ENCODE peak calls at places on chromosomes 2 and 18, in four cellular contexts. D is KG1, W is NCI-H345, J is AG04449. O is an unnamed sample.

GRCh38 chr2:134819334-134819733 is 19.1 kb upstream of the ACMSD start:
- DNase-seq in J (no peak), D (no peak), W (no peak), O (no peak)

GRCh38 chr2:196059491-196059960 is 9.1 kb downstream of the DNAH7 start:
- DNase-seq in J (no peak), D (no peak), W (no peak), O (no peak)

GRCh38 chr2:191327484-191327883 is 82.3 kb downstream of the MYO1B start:
- DNase-seq in J (no peak), D (no peak), W (no peak), O (no peak)

GRCh38 chr2:199612509-199613130 is 154.9 kb upstream of the SATB2 start:
- DNase-seq in D (no peak), W (no peak), J (no peak), O (no peak)

GRCh38 chr2:28552045-28552823 is 56.4 kb downstream of the PLB1 start:
- DNase-seq in J (no peak), D (no peak), W (no peak), O (no peak)

GRCh38 chr18:77857926-77858325 is 608.3 kb downstream of the GALR1 start:
- DNase-seq in D (no peak), W (peak; percentile 60), J (no peak), O (no peak)

GRCh38 chr2:20599001-20599600 is 51.8 kb downstream of the HS1BP3 start:
- DNase-seq in D (no peak), J (no peak), W (no peak), O (no peak)

GRCh38 chr2:46164581-46165301 is 132.5 kb upstream of the EPAS1 start:
- DNase-seq in D (no peak), W (no peak), J (peak; percentile 89), O (peak; percentile 85)

GRCh38 chr18:51890762-51891161 is 449.2 kb upstream of the DCC start:
- DNase-seq in J (peak; percentile 1), D (no peak), W (peak; percentile 49), O (no peak)

GRCh38 chr18:31424383-31424988 is 23.1 kb upstream of the DSG3 start:
- DNase-seq in D (peak; percentile 4), W (peak; percentile 25), J (no peak), O (no peak)

GRCh38 chr18:23943104-23943503 is 71.5 kb upstream of the TTC39C start:
- DNase-seq in D (no peak), W (no peak), J (no peak), O (no peak)

GRCh38 chr2:215407596-215408264 is 28.1 kb downstream of the FN1 start:
- DNase-seq in D (no peak), J (no peak), W (no peak), O (no peak)

GRCh38 chr2:11573418-11574175 is 39.8 kb downstream of the GREB1 start:
- DNase-seq in J (no peak), D (no peak), W (no peak), O (no peak)

GRCh38 chr2:202613479-202613878 is 21.3 kb upstream of the FAM117B start:
- DNase-seq in J (no peak), D (no peak), W (no peak), O (no peak)

GRCh38 chr2:240820014-240820606 is at the start of gene KIF1A:
- DNase-seq in J (no peak), D (no peak), W (peak; percentile 96), O (no peak)

GRCh38 chr2:145984541-145984940 is 1464.6 kb upstream of the ZEB2 start:
- DNase-seq in D (no peak), J (no peak), W (no peak), O (no peak)

GRCh38 chr2:213679894-213680293 is 395.6 kb downstream of the SPAG16 start:
- DNase-seq in D (no peak), W (no peak), J (no peak), O (no peak)

GRCh38 chr2:205684871-205685313 is 2.6 kb downstream of the NRP2 start:
- DNase-seq in W (peak; percentile 33), J (no peak), D (no peak), O (no peak)

GRCh38 chr2:71700041-71700879 is 246.9 kb downstream of the DYSF start:
- DNase-seq in D (no peak), W (peak; percentile 37), J (no peak), O (no peak)

GRCh38 chr2:174211954-174212353 is 36.4 kb downstream of the OLA1 start:
- DNase-seq in W (no peak), D (no peak), J (no peak), O (no peak)

GRCh38 chr2:40401896-40402295 is 50.0 kb downstream of the SLC8A1 start:
- DNase-seq in J (peak; percentile 28), W (no peak), D (no peak), O (peak; percentile 38)

GRCh38 chr18:49059028-49059670 is 108.4 kb upstream of the SMAD7 start:
- DNase-seq in W (no peak), J (no peak), D (no peak), O (no peak)

O was measured in BJ.